ENCODE peak calls at places on chromosomes 4 and X, in nine cellular contexts. V, I, U, F, J, Q, Z, L and B are unnamed samples.

GRCh38 chr4:181860157-181860556 is 383.0 kb upstream of the TENM3 start:
- DNase-seq in U (peak), V (no peak), F (no peak), Z (no peak), I (no peak), L (no peak), Q (peak), J (no peak), B (no peak)

GRCh38 chrX:109733658-109734022 is 583 bp upstream of the ACSL4 start:
- DNase-seq in U (no peak), Z (no peak), L (no peak), V (no peak), J (no peak), F (no peak), I (no peak), Q (no peak), B (no peak)

GRCh38 chr4:85084371-85085170 is 118.1 kb upstream of the WDFY3 start:
- DNase-seq in I (peak), Q (peak), F (peak), V (peak), J (peak), U (peak), L (peak), Z (peak), B (peak)

GRCh38 chrX:19649227-19650009 is 134.1 kb upstream of the MAP3K15 start:
- DNase-seq in U (no peak), F (no peak), I (no peak), V (no peak), J (no peak), L (no peak), Z (no peak), Q (no peak), B (no peak)

GRCh38 chr4:67719953-67720617 is 19.1 kb upstream of the UBA6 start:
- DNase-seq in F (no peak), L (no peak), J (no peak), U (no peak), I (no peak), V (no peak), Z (no peak), Q (no peak), B (no peak)

GRCh38 chr4:188879598-188879997 is 740.4 kb downstream of the TRIML1 start:
- DNase-seq in J (no peak), V (no peak), Q (no peak), Z (no peak), U (no peak), L (no peak), I (no peak), F (no peak), B (no peak)

GRCh38 chr4:33090910-33091309 is 2370.7 kb downstream of the PCDH7 start:
- DNase-seq in L (no peak), Z (no peak), I (no peak), Q (no peak), V (no peak), F (no peak), U (no peak), J (no peak), B (no peak)

GRCh38 chr4:153564630-153565525 is 98.7 kb downstream of the TMEM131L start:
- DNase-seq in V (peak), Q (peak), L (no peak), F (no peak), I (no peak), Z (no peak), J (no peak), U (peak), B (no peak)

GRCh38 chr4:3009422-3009821 is 46.1 kb downstream of the GRK4 start:
- DNase-seq in V (no peak), Q (peak), Z (no peak), J (peak), I (no peak), U (peak), L (no peak), F (peak), B (no peak)

GRCh38 chrX:13287816-13288215 is 32.0 kb downstream of the ATXN3L start:
- DNase-seq in I (no peak), Q (no peak), J (no peak), Z (no peak), L (no peak), U (peak), F (no peak), V (no peak), B (no peak)

GRCh38 chr4:154569028-154569427 is 6.2 kb downstream of the FGB start:
- DNase-seq in Q (peak), L (no peak), U (no peak), V (no peak), I (no peak), Z (no peak), F (no peak), J (no peak), B (no peak)

GRCh38 chrX:16511776-16512400 is 138.1 kb upstream of the S100G start:
- DNase-seq in Z (no peak), L (no peak), I (no peak), U (no peak), V (no peak), Q (no peak), F (no peak), J (no peak), B (no peak)

GRCh38 chr4:184250795-184251679 is 33.4 kb upstream of the ENPP6 start:
- DNase-seq in L (no peak), V (no peak), I (no peak), Q (peak), Z (peak), F (peak), U (peak), J (peak), B (no peak)

GRCh38 chrX:100695302-100695701 is 36.6 kb downstream of the SYTL4 start:
- DNase-seq in Z (no peak), Q (peak), F (no peak), U (no peak), J (no peak), L (no peak), V (no peak), I (no peak), B (no peak)

GRCh38 chrX:107712231-107713204 is 63.1 kb downstream of the TSC22D3 start:
- DNase-seq in U (no peak), I (peak), L (no peak), F (no peak), Q (no peak), Z (no peak), V (no peak), J (no peak), B (no peak)

GRCh38 chr4:37392540-37393255 is 148.2 kb downstream of the NWD2 start:
- DNase-seq in Q (no peak), I (peak), J (no peak), U (peak), F (no peak), V (peak), L (no peak), Z (no peak), B (no peak)

GRCh38 chr4:147683172-147683571 is 791 bp downstream of the PRMT9 start:
- DNase-seq in U (peak), V (peak), L (peak), Q (peak), F (no peak), J (peak), Z (no peak), I (no peak), B (no peak)

GRCh38 chr4:149708513-149709175 is 107.0 kb downstream of the IQCM start:
- DNase-seq in V (no peak), F (no peak), L (no peak), Q (peak), J (no peak), I (no peak), Z (no peak), U (peak), B (no peak)

GRCh38 chr4:109005523-109005922 is 242.7 kb upstream of the ETNPPL start:
- DNase-seq in U (peak), F (no peak), Q (no peak), Z (no peak), J (no peak), V (no peak), I (no peak), L (no peak), B (no peak)

GRCh38 chr4:10173754-10174749 is 57.5 kb upstream of the WDR1 start:
- DNase-seq in U (no peak), Z (peak), Q (no peak), J (peak), F (no peak), L (no peak), V (no peak), I (no peak), B (no peak)

GRCh38 chr4:164239976-164240375 is 514.0 kb upstream of the SMIM31 start:
- DNase-seq in J (no peak), Q (no peak), I (no peak), F (no peak), U (no peak), V (no peak), L (no peak), Z (no peak), B (no peak)

GRCh38 chr4:19936471-19936870 is 315.2 kb upstream of the SLIT2 start:
- DNase-seq in F (no peak), I (no peak), V (no peak), Z (no peak), Q (no peak), U (peak), J (no peak), L (no peak), B (no peak)

GRCh38 chr4:68369474-68369805 is 19.6 kb upstream of the YTHDC1 start:
- DNase-seq in J (no peak), I (no peak), Z (no peak), U (peak), V (no peak), Q (no peak), F (no peak), L (no peak), B (no peak)